ENCODE peak calls at places on chromosomes 11 and 22, in five cellular contexts. I, L, C, Z and A are unnamed samples.

GRCh38 chr11:75339685-75340409 is 11.6 kb downstream of the ARRB1 start:
- DNase-seq in I (no peak), L (no peak), C (no peak), Z (peak), A (peak)

GRCh38 chr11:18720086-18720810 is 5.7 kb downstream of the IGSF22 start:
- DNase-seq in I (no peak), L (no peak), C (no peak), Z (no peak), A (no peak)

GRCh38 chr11:122796128-122796717 is 42.1 kb upstream of the CRTAM start:
- DNase-seq in I (no peak), L (peak), C (peak), Z (no peak), A (no peak)

GRCh38 chr11:109644158-109644557 is 222.2 kb downstream of the C11orf87 start:
- DNase-seq in I (no peak), L (peak), C (no peak), Z (no peak), A (peak)

GRCh38 chr22:37690901-37691504 is 4.9 kb downstream of the NOL12 start:
- DNase-seq in I (no peak), L (no peak), C (no peak), Z (no peak), A (no peak)

GRCh38 chr11:10318527-10318802 is 13.6 kb downstream of the ADM start:
- DNase-seq in I (no peak), L (no peak), C (no peak), Z (no peak), A (no peak)

GRCh38 chr11:93579187-93579773 is 36.1 kb upstream of the SMCO4 start:
- DNase-seq in I (no peak), L (no peak), C (no peak), Z (no peak), A (no peak)

GRCh38 chr11:75547617-75548054 is 14.4 kb upstream of the SERPINH1 start:
- DNase-seq in I (no peak), L (peak), C (peak), Z (no peak), A (peak)

GRCh38 chr11:111472228-111472627 is 40.0 kb downstream of the BTG4 start:
- DNase-seq in I (no peak), L (no peak), C (no peak), Z (no peak), A (no peak)

GRCh38 chr11:61837411-61838005 is 9.4 kb downstream of the FADS2 start:
- DNase-seq in I (no peak), L (peak), C (no peak), Z (no peak), A (no peak)

GRCh38 chr11:19660076-19660475 is 52.6 kb upstream of the NAV2 start:
- DNase-seq in I (peak), L (no peak), C (peak), Z (peak), A (no peak)

GRCh38 chr11:14969922-14970323 is 2.2 kb downstream of the CALCA start:
- DNase-seq in I (peak), L (peak), C (peak), Z (no peak), A (no peak)

GRCh38 chr22:49917997-49918910 is at the start of the genes ALG12 and CRELD2:
- DNase-seq in I (peak), L (peak), C (peak), Z (peak), A (peak)

GRCh38 chr11:61776561-61777075 is 15.8 kb downstream of the TMEM258 start:
- DNase-seq in I (peak), L (peak), C (peak), Z (no peak), A (peak)

GRCh38 chr11:74559110-74559933 is 33.1 kb upstream of the POLD3 start:
- DNase-seq in I (no peak), L (no peak), C (no peak), Z (no peak), A (no peak)

GRCh38 chr11:110022548-110022947 is 70.6 kb upstream of the ZC3H12C start:
- DNase-seq in I (no peak), L (no peak), C (no peak), Z (peak), A (no peak)

GRCh38 chr11:93145381-93145780 is 52.4 kb downstream of the SLC36A4 start:
- DNase-seq in I (no peak), L (no peak), C (no peak), Z (no peak), A (no peak)

GRCh38 chr11:68966894-68967780 is 13.6 kb downstream of the MRGPRD start:
- DNase-seq in I (no peak), L (no peak), C (no peak), Z (no peak), A (no peak)

GRCh38 chr11:46724088-46724487 is 5.1 kb downstream of the F2 start:
- DNase-seq in I (no peak), L (no peak), C (no peak), Z (no peak), A (no peak)

GRCh38 chr22:34992672-34993071 is 73.3 kb upstream of the ISX start:
- DNase-seq in I (no peak), L (no peak), C (no peak), Z (no peak), A (no peak)

GRCh38 chr11:62001450-62002178 is 34.2 kb upstream of the FTH1 start:
- DNase-seq in I (no peak), L (no peak), C (peak), Z (no peak), A (no peak)

GRCh38 chr11:21268036-21268435 is 598.6 kb downstream of the NELL1 start:
- DNase-seq in I (no peak), L (no peak), C (no peak), Z (no peak), A (no peak)

GRCh38 chr11:128772814-128773213 is 78.9 kb downstream of the FLI1 start:
- DNase-seq in I (no peak), L (no peak), C (no peak), Z (no peak), A (no peak)

GRCh38 chr11:1733716-1734351 is 16.6 kb downstream of the IFITM10 start:
- DNase-seq in I (no peak), L (no peak), C (no peak), Z (no peak), A (peak)

GRCh38 chr11:67006029-67006884 is 16.7 kb upstream of the SYT12 start:
- DNase-seq in I (peak), L (peak), C (peak), Z (no peak), A (peak)

GRCh38 chr22:21015051-21016006 is at the start of gene P2RX6:
- DNase-seq in I (no peak), L (peak), C (peak), Z (no peak), A (no peak)

GRCh38 chr22:38202437-38203089 is 769 bp downstream of the MAFF start:
- DNase-seq in I (no peak), L (peak), C (peak), Z (no peak), A (peak)

GRCh38 chr11:74984070-74984469 is 4.7 kb upstream of the NEU3 start:
- DNase-seq in I (no peak), L (no peak), C (no peak), Z (no peak), A (no peak)

GRCh38 chr11:78256962-78257361 is 68.2 kb downstream of the USP35 start:
- DNase-seq in I (no peak), L (no peak), C (peak), Z (no peak), A (no peak)

GRCh38 chr22:37186228-37186996 is 1.6 kb downstream of the C1QTNF6 start:
- DNase-seq in I (peak), L (peak), C (peak), Z (peak), A (peak)

GRCh38 chr22:32761251-32761903 is 40.1 kb upstream of the TIMP3 start:
- DNase-seq in I (no peak), L (no peak), C (no peak), Z (no peak), A (no peak)

GRCh38 chr22:36419177-36419911 is 31.6 kb upstream of the MYH9 start:
- DNase-seq in I (no peak), L (no peak), C (peak), Z (no peak), A (no peak)

GRCh38 chr11:120526241-120526640 is 14.7 kb downstream of the GRIK4 start:
- DNase-seq in I (no peak), L (no peak), C (no peak), Z (no peak), A (no peak)

GRCh38 chr11:120528749-120529148 is 17.2 kb downstream of the GRIK4 start:
- DNase-seq in I (no peak), L (no peak), C (no peak), Z (no peak), A (no peak)

GRCh38 chr11:120527111-120527748 is 15.7 kb downstream of the GRIK4 start:
- DNase-seq in I (no peak), L (peak), C (no peak), Z (no peak), A (no peak)

GRCh38 chr11:120532082-120532481 is 20.5 kb downstream of the GRIK4 start:
- DNase-seq in I (no peak), L (no peak), C (no peak), Z (no peak), A (no peak)

DNA sequence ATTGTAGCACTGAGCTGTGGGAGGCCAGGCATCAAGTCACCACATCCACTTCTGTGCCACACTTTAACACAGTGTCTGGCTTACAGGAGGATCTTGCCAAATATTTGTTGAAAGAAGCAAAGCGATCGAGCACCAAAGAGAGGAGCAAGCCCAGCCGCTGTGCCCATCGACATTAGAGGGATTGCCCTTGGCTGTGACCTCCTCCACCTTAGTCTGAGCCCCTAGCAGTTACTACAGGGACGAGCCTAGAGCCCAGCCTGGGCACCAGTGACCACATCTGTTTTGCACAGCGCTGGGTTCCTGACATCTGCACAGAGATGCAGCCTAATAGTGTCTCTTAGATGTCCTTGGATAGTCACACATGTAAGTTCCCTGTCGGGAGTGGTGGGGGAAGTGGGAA is 17.7 kb downstream of the GRIK4 start:
- DNase-seq in I (no peak), L (no peak), C (no peak), Z (no peak), A (no peak)
- TF ChIP-seq JUND in I (no peak), L (no peak), C (no peak), Z (no peak), A (no peak)

DNA sequence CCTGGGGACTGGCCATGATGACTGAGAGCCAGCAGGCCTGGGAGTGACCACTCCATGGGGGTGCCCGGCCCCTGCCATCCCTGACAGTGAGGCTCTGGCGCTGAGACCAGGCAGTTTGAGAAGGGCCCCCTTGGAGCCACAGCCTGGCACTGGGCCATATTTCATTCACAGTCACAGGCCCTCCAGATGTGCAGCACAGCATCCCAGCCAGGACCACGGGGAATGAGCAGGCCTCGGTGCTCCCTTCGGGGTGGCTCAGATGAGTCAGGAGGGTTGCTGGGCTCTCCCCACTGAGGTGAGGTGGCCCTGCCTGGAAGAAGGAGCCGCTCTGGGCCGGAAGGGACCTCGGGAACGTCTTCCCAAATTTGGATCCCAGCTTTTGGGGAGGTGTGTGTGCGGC is 53.0 kb downstream of the GRAMD4 start:
- DNase-seq in I (no peak), L (peak), C (no peak), Z (no peak), A (no peak)
- TF ChIP-seq JUND in I (no peak), L (no peak), C (no peak), Z (no peak), A (no peak)

DNA sequence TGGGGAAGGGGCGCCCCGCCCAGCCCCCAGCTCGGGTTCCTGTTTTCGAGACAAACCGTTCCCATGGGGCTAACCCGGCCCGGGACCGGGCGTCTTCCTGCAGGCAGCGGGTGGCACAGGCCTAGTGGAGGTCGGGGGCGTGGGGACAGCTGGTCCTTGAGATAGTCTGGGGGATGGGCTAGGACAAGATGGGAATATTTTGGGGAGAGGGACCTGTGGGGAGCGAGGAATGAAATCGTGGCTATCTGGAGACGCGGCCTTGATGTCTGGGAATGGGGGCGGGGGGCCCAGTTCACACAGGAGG is 1.2 kb upstream of the RASGRP2 start:
- DNase-seq in I (no peak), L (peak), C (peak), Z (no peak), A (no peak)
- TF ChIP-seq JUND in I (no peak), L (no peak), C (no peak), Z (no peak), A (no peak)

DNA sequence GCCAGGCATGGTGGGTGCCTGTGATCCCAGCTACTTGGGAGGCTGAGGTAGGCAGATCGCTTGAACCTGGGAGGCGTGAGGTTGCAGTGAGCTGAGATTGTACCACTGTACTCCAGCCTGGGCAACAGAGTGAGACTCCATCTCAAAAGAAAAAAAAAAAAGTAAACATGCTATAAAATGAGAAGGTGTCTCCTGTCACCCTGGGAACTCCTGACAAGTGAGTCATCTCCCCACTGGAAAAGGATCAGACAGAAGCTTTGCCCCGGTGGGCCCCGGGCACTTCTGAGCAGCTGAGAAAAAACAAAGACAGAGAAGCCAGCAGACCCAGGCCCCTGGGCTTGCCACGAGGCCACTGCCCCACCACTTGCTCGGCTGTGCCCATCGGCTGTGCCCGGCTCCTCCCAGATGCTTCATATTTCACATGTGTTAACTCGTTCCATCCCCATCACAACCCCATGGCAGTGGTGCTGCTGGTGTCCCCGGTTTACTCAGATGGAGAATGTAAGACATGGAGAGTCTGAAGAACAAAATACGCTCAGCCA is 22.3 kb downstream of the TTLL1 start:
- DNase-seq in I (peak), L (no peak), C (no peak), Z (no peak), A (no peak)
- TF ChIP-seq JUND in I (peak), L (no peak), C (no peak), Z (no peak), A (no peak)

GRCh38 chr22:24930678-24931077 is 15.8 kb downstream of the LHFPL7 start:
- DNase-seq in I (no peak), L (no peak), C (no peak), Z (no peak), A (no peak)
- TF ChIP-seq JUND in I (no peak), L (no peak), C (no peak), Z (no peak), A (no peak)

GRCh38 chr22:19579113-19579811 is 55.1 kb upstream of the CLDN5 start:
- DNase-seq in I (no peak), L (no peak), C (no peak), Z (no peak), A (no peak)
- TF ChIP-seq JUND in I (no peak), L (no peak), C (no peak), Z (no peak), A (no peak)

DNA sequence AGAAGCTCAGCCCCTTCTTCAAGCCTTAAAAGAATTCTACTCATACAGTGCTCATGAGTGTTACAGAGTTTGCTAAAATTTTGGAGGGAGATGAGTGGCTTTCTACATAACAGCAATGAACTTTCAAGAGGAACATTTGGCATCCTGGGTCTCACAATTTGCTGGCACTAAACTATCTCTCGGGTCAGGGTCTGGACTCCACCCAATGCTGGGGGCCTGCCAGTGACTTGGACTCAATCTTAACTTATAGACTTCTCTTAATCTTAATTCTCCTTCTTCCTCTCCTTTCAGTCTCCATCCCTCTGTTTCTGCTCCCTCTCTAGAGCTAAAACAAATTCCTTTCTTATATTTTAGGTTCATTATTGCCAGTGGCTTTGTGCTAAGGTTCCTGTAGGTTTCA is 317.9 kb downstream of the TMEM135 start:
- DNase-seq in I (no peak), L (no peak), C (no peak), Z (no peak), A (no peak)
- TF ChIP-seq JUND in I (no peak), L (no peak), C (no peak), Z (no peak), A (no peak)

GRCh38 chr11:44997566-44997965 is 46.9 kb upstream of the TP53I11 start:
- DNase-seq in I (no peak), L (no peak), C (no peak), Z (no peak), A (no peak)

GRCh38 chr11:45001466-45002165 is 50.9 kb upstream of the TP53I11 start:
- DNase-seq in I (no peak), L (no peak), C (no peak), Z (no peak), A (no peak)

GRCh38 chr11:44999068-44999467 is 48.4 kb upstream of the TP53I11 start:
- DNase-seq in I (no peak), L (no peak), C (no peak), Z (no peak), A (no peak)

GRCh38 chr11:44998051-44998450 is 47.4 kb upstream of the TP53I11 start:
- DNase-seq in I (no peak), L (no peak), C (no peak), Z (no peak), A (no peak)

DNA sequence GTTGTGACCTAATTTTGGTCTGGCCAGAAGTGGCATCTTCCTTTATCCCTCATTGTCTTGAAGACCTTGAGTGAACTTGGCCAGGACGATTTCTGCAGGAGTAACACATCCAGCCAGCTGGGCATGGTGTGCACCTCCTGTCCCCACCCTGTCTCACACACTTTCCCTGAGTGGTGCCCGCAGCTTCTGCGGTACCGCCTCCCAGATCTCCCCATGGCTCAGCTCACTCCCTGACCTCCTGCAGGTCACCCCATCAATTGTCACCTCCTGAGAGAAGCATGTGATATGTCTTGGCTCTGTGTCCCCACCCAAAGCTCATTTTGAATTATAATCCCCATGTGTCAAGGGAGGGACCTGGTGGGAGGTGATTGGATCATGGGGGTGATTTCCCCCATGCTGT is 50.2 kb upstream of the TP53I11 start:
- DNase-seq in I (no peak), L (no peak), C (no peak), Z (no peak), A (no peak)
- TF ChIP-seq JUND in I (no peak), L (no peak), C (no peak), Z (no peak), A (no peak)